ENCODE peak calls at places on chromosomes 11 and 22, in seven cellular contexts. Q, Z, T, N, C, P and I are unnamed samples.

GRCh38 chr11:74018331-74019005 is 9.6 kb upstream of the UCP3 start:
- DNase-seq in C (peak), P (peak), Q (peak), Z (no peak), T (peak), N (peak), I (no peak)

GRCh38 chr22:31399211-31400022 is at the start of gene DRG1:
- DNase-seq in C (peak), N (peak), Z (peak), Q (peak), T (peak), P (peak), I (peak)

GRCh38 chr11:587978-588380 is 11.7 kb downstream of the PHRF1 start:
- DNase-seq in T (no peak), P (no peak), N (peak), Z (no peak), C (peak), Q (no peak), I (no peak)

GRCh38 chr11:73334244-73335203 is 26.4 kb downstream of the ARHGEF17 start:
- DNase-seq in Q (peak), T (peak), Z (no peak), N (peak), P (peak), C (peak), I (no peak)

GRCh38 chr11:108538022-108538424 is 39.8 kb upstream of the POGLUT3 start:
- DNase-seq in T (no peak), Z (no peak), C (peak), Q (no peak), P (no peak), N (no peak), I (no peak)

GRCh38 chr11:85089654-85090053 is 537.5 kb downstream of the DLG2 start:
- DNase-seq in Q (no peak), Z (no peak), P (no peak), C (no peak), N (no peak), T (no peak), I (no peak)

GRCh38 chr11:76561245-76561644 is 109.3 kb downstream of the LRRC32 start:
- DNase-seq in N (no peak), T (no peak), Z (no peak), P (no peak), C (no peak), Q (no peak), I (no peak)

GRCh38 chr11:131979364-131979763 is 608.9 kb downstream of the NTM start:
- DNase-seq in Q (no peak), P (no peak), N (no peak), C (no peak), T (no peak), Z (no peak), I (no peak)

GRCh38 chr11:134243913-134244312 is 9.2 kb downstream of the THYN1 start:
- DNase-seq in P (no peak), Q (no peak), C (no peak), N (no peak), T (no peak), Z (no peak), I (no peak)

GRCh38 chr11:34313099-34313517 is 44.7 kb downstream of the ABTB2 start:
- DNase-seq in P (no peak), Z (no peak), C (peak), Q (peak), N (no peak), T (no peak), I (no peak)

GRCh38 chr11:2142300-2142759 is 3.1 kb upstream of the IGF2 start:
- DNase-seq in Q (no peak), Z (no peak), T (no peak), N (peak), P (no peak), C (peak), I (no peak)

GRCh38 chr22:45544588-45545170 is 42.0 kb downstream of the FBLN1 start:
- DNase-seq in T (no peak), C (peak), P (no peak), Z (no peak), Q (no peak), N (no peak), I (no peak)

GRCh38 chr11:65208785-65209710 is 27.3 kb downstream of the CAPN1 start:
- DNase-seq in Z (no peak), P (no peak), T (no peak), N (no peak), C (no peak), Q (no peak), I (no peak)

GRCh38 chr11:126211236-126212088 is at the start of the genes FAM118B and RPUSD4:
- DNase-seq in Z (peak), N (peak), Q (peak), C (peak), T (peak), P (peak), I (peak)

GRCh38 chr11:93784935-93785360 is 866 bp downstream of the MED17 start:
- DNase-seq in T (peak), P (no peak), C (peak), Q (no peak), N (no peak), Z (no peak), I (no peak)

GRCh38 chr22:19223617-19224016 is 45.1 kb upstream of the SLC25A1 start:
- DNase-seq in Z (no peak), T (no peak), C (no peak), P (no peak), N (no peak), Q (no peak), I (no peak)

GRCh38 chr11:75240381-75241035 is at the start of gene TPBGL:
- DNase-seq in N (no peak), P (no peak), T (no peak), Z (peak), C (peak), Q (peak), I (peak)

GRCh38 chr22:37681001-37681424 is 5.1 kb upstream of the NOL12 start:
- DNase-seq in P (no peak), Q (no peak), N (no peak), Z (no peak), C (peak), T (no peak), I (no peak)

GRCh38 chr22:47622541-47622940 is 860.1 kb downstream of the TBC1D22A start:
- DNase-seq in Z (peak), N (no peak), T (no peak), Q (no peak), P (no peak), C (no peak), I (no peak)

GRCh38 chr22:27794244-27794643 is 7.3 kb downstream of the MN1 start:
- DNase-seq in Z (no peak), T (peak), Q (no peak), N (no peak), P (no peak), C (no peak), I (no peak)

GRCh38 chr11:36196476-36197099 is 92.6 kb downstream of the COMMD9 start:
- DNase-seq in Z (no peak), N (no peak), P (no peak), T (peak), C (peak), Q (peak), I (no peak)

GRCh38 chr11:63543711-63544110 is 7.1 kb downstream of the PLAAT4 start:
- DNase-seq in T (no peak), Z (no peak), P (no peak), N (no peak), C (no peak), Q (no peak), I (no peak)

GRCh38 chr11:92332986-92333385 is 108.4 kb downstream of the FAT3 start:
- DNase-seq in C (peak), T (no peak), Z (no peak), N (no peak), Q (no peak), P (no peak), I (no peak)

GRCh38 chr11:63738720-63739360 is 29.7 kb downstream of the ZFTA start:
- DNase-seq in Z (no peak), P (peak), C (peak), N (no peak), Q (peak), T (peak), I (peak)

GRCh38 chr11:99988105-99988907 is 698.8 kb upstream of the ARHGAP42 start:
- DNase-seq in Q (no peak), Z (no peak), T (no peak), P (no peak), C (no peak), N (no peak), I (no peak)

GRCh38 chr11:44693654-44694119 is 33.1 kb upstream of the TSPAN18 start:
- DNase-seq in P (no peak), Z (peak), N (no peak), C (no peak), T (peak), Q (no peak), I (no peak)

GRCh38 chr11:80379620-80380278 is 938.9 kb upstream of the TENM4 start:
- DNase-seq in Q (no peak), Z (no peak), T (no peak), N (no peak), P (no peak), C (no peak), I (no peak)

GRCh38 chr11:84747871-84748270 is 879.3 kb downstream of the DLG2 start:
- DNase-seq in C (no peak), P (no peak), Z (no peak), Q (no peak), N (no peak), T (no peak), I (no peak)

GRCh38 chr11:72814831-72815618 is 814 bp downstream of the ATG16L2 start:
- DNase-seq in T (peak), P (no peak), N (no peak), Q (no peak), Z (peak), C (peak), I (no peak)

GRCh38 chr11:66070604-66071325 is 693 bp downstream of the PACS1 start:
- DNase-seq in N (peak), P (no peak), T (peak), Z (peak), C (peak), Q (no peak), I (no peak)

GRCh38 chr11:75558939-75559843 is 2.9 kb upstream of the SERPINH1 start:
- DNase-seq in C (peak), Z (no peak), Q (peak), P (no peak), N (no peak), T (peak), I (no peak)

GRCh38 chr11:47667135-47667534 is 24.8 kb upstream of the MTCH2 start:
- DNase-seq in N (no peak), T (no peak), Q (no peak), Z (no peak), C (no peak), P (no peak), I (no peak)

GRCh38 chr11:26344647-26345046 is 12.7 kb downstream of the ANO3 start:
- DNase-seq in Q (no peak), N (no peak), Z (no peak), C (peak), P (no peak), T (no peak), I (no peak)

DNA sequence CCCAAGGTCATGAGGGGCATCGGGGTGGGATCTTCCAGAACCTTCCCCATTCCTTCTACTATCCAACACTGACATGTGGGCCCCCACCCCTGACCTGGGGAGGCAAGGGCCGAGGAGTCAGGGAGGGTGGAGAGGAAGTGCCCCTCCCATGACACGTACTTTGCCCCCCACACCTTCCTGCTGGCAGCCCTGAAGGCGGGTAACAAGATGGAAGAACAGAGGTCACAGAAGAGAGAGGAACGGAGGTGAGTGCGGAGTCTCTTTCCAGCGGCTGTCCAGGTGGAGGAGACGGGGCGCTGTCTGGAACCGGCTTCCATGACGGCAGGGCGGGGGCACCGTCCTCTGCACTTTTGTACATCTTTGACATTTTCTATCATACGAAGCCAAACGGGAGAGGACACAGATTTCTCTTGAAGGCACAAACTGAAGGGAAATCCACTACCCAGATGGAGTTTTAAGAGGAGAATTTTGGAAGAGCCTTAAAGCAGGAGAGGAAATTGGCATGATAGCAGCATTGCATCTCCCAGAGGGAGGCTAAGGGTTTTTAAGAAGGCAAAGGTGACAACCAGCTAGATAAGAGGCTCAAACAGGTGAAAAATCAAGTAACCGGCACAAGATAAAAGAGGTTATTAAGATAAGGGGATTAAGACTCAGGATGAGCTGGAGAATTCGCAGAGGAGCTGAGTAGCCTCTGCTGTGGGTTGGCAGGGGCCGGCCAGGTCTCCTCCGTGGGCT is 16.7 kb downstream of the OSBPL5 start:
- DNase-seq in C (no peak), P (no peak), T (no peak), Z (no peak), N (no peak), Q (no peak), I (no peak)
- H3K27ac ChIP-seq in C (peak), P (peak), T (no peak), Z (no peak), N (no peak), Q (no peak), I (no peak)

GRCh38 chr11:61890536-61891330 is 612 bp downstream of the FADS3 start:
- DNase-seq in C (peak), Q (peak), Z (peak), T (peak), N (no peak), P (no peak), I (no peak)
- H3K27ac ChIP-seq in C (peak), Q (peak), Z (peak), T (no peak), N (peak), P (peak), I (peak)

GRCh38 chr11:57162179-57162898 is 19.4 kb upstream of the LRRC55 start:
- DNase-seq in Z (no peak), T (no peak), C (no peak), N (no peak), Q (no peak), P (no peak), I (no peak)
- H3K27ac ChIP-seq in Z (no peak), T (no peak), C (no peak), N (no peak), Q (no peak), P (no peak), I (no peak)

GRCh38 chr22:39152024-39152510 is 413 bp downstream of the CBX7 start:
- DNase-seq in P (peak), Z (no peak), T (no peak), Q (no peak), C (no peak), N (no peak), I (no peak)
- H3K27ac ChIP-seq in P (peak), Z (peak), T (no peak), Q (peak), C (no peak), N (peak), I (peak)